ENCODE peak calls at places on chromosomes 12 and 14, in nine cellular contexts. J, N, B, M, Z, I, C, W and X are unnamed samples.

GRCh38 chr12:82299617-82300016 is 58.6 kb downstream of the CCDC59 start:
- DNase-seq in J (no peak), N (no peak), B (no peak), M (no peak), Z (no peak), I (no peak), C (no peak), W (no peak), X (no peak)

GRCh38 chr14:35149239-35149638 is 26.9 kb downstream of the PRORP start:
- DNase-seq in J (no peak), N (no peak), B (no peak), M (no peak), Z (no peak), I (no peak), C (no peak), W (no peak), X (no peak)

GRCh38 chr12:32756476-32757158 is 920 bp upstream of the YARS2 start:
- DNase-seq in J (no peak), N (no peak), B (no peak), M (no peak), Z (no peak), I (no peak), C (no peak), W (no peak), X (no peak)

GRCh38 chr12:76863005-76863670 is 15.7 kb downstream of the CSRP2 start:
- DNase-seq in J (no peak), N (no peak), B (no peak), M (no peak), Z (no peak), I (no peak), C (peak), W (no peak), X (no peak)

GRCh38 chr12:71945883-71946282 is 7.2 kb downstream of the TPH2 start:
- DNase-seq in J (no peak), N (no peak), B (no peak), M (no peak), Z (no peak), I (no peak), C (no peak), W (no peak), X (no peak)

GRCh38 chr12:43861015-43861846 is 25.4 kb downstream of the TMEM117 start:
- DNase-seq in J (no peak), N (no peak), B (no peak), M (no peak), Z (no peak), I (no peak), C (peak), W (no peak), X (no peak)

GRCh38 chr14:76081642-76082041 is 70.1 kb upstream of the GPATCH2L start:
- DNase-seq in J (no peak), N (no peak), B (no peak), M (no peak), Z (no peak), I (no peak), C (no peak), W (no peak), X (no peak)

GRCh38 chr14:77265561-77266335 is 5.3 kb downstream of the NGB start:
- DNase-seq in J (no peak), N (no peak), B (no peak), M (no peak), Z (no peak), I (no peak), C (no peak), W (no peak), X (no peak)

GRCh38 chr12:356276-356988 is 32.7 kb downstream of the KDM5A start:
- DNase-seq in J (no peak), N (no peak), B (no peak), M (no peak), Z (no peak), I (no peak), C (peak), W (no peak), X (peak)

GRCh38 chr12:126874427-126875026 is 1392.4 kb upstream of the TMEM132C start:
- DNase-seq in J (peak), N (peak), B (peak), M (peak), Z (peak), I (peak), C (no peak), W (peak), X (peak)

GRCh38 chr12:6925239-6925542 is 2.6 kb upstream of the ATN1 start:
- DNase-seq in J (no peak), N (no peak), B (no peak), M (no peak), Z (no peak), I (no peak), C (no peak), W (no peak), X (no peak)
- TF ChIP-seq POLR2A in J (no peak), N (no peak), B (no peak), M (no peak), Z (no peak), I (no peak), C (no peak), W (no peak), X (peak)

GRCh38 chr14:68794856-68795601 is 2.2 kb upstream of the ZFP36L1 start:
- DNase-seq in J (no peak), N (peak), B (no peak), M (no peak), Z (no peak), I (peak), C (peak), W (peak), X (no peak)

GRCh38 chr14:68797180-68797670 is 4.4 kb upstream of the ZFP36L1 start:
- DNase-seq in J (no peak), N (peak), B (no peak), M (no peak), Z (no peak), I (no peak), C (no peak), W (no peak), X (no peak)

GRCh38 chr14:68796418-68797101 is 3.7 kb upstream of the ZFP36L1 start:
- DNase-seq in J (no peak), N (peak), B (no peak), M (no peak), Z (no peak), I (no peak), C (no peak), W (no peak), X (no peak)

GRCh38 chr14:68794130-68794855 is 1.4 kb upstream of the ZFP36L1 start:
- DNase-seq in J (peak), N (peak), B (no peak), M (no peak), Z (no peak), I (peak), C (peak), W (peak), X (no peak)

DNA sequence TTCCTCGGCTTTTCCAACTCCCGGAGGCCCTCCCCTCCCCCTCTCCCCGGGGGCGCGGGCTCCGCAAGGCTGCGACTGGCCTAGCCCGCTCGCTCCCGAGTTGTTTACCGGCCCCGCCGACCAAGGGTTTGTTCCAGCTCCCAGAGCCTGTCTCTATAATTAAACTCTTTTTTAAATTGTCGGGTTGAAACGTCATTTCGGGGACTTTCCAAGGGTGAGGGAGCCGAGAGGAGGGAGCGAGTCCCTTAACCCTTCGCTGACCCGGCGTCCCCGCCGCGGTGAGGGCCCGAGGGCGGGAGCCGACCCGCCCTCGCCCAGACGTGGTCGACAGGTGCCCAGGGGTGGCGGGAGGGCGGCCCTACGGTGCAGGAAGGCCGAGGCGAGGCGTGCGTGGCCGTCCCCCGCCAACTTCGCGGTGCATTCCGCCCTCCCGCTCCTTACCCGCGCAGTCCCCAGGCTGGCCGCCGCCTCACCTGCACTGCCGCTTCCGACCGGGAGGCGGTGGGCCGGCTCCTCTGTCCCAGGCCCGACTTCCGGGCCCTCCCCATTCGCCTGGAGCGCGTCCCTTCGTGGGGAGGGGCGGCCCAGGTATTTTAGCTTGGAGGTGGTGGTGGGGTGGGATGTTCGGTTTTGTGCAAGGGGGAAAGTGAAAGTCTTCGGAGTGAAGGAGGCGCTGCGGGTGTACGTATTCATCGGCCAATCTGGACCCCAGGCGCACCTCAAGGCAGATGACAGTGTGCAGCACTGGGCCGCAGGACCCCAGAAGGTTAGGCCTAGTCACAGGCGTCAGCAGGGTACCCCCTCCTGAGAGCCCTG is 2.9 kb upstream of the ZFP36L1 start:
- DNase-seq in J (peak), N (peak), B (no peak), M (no peak), Z (no peak), I (peak), C (peak), W (no peak), X (no peak)
- TF ChIP-seq POLR2A in J (peak), N (peak), B (no peak), M (peak), Z (peak), I (peak), C (peak), W (no peak), X (peak)

GRCh38 chr12:2961705-2962104 is 2.5 kb downstream of the TEAD4 start:
- DNase-seq in J (no peak), N (no peak), B (no peak), M (no peak), Z (no peak), I (no peak), C (no peak), W (no peak), X (no peak)

GRCh38 chr12:2960432-2960956 is 1.3 kb downstream of the TEAD4 start:
- DNase-seq in J (no peak), N (no peak), B (no peak), M (peak), Z (no peak), I (no peak), C (peak), W (no peak), X (peak)

GRCh38 chr12:2960996-2961616 is 1.9 kb downstream of the TEAD4 start:
- DNase-seq in J (no peak), N (no peak), B (no peak), M (no peak), Z (no peak), I (no peak), C (peak), W (no peak), X (no peak)

GRCh38 chr12:2963154-2963759 is 4.1 kb downstream of the TEAD4 start:
- DNase-seq in J (no peak), N (no peak), B (no peak), M (no peak), Z (no peak), I (peak), C (no peak), W (no peak), X (no peak)

DNA sequence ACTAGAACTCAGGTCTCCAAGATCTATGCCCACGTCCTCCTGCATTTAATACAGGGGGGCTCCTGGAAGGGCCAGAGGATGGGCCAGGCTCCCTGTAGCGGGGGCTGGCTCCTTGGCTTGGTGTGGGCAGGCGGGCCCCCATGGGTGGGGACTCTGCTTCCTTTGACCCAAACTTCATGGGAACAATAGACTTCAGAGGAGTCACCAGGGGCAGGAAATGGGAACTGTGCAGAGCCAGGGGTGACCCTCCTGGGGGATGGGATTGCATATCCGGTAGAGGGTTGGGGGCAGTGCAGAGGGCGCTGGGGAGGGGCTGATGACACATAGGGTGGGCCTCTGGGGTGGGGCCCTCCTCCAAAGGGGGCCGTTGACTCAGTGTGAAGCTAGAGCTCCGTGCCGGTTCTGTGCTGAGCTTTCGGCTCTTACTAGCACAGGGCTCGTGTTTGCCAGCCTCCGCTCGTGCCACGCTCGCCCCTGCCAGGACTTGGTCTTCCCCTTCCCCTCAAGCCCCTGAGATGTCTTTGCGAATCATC is 4.6 kb downstream of the TEAD4 start:
- DNase-seq in J (no peak), N (no peak), B (no peak), M (no peak), Z (no peak), I (no peak), C (peak), W (peak), X (no peak)
- TF ChIP-seq POLR2A in J (no peak), N (no peak), B (no peak), M (no peak), Z (no peak), I (no peak), C (no peak), W (no peak), X (no peak)

DNA sequence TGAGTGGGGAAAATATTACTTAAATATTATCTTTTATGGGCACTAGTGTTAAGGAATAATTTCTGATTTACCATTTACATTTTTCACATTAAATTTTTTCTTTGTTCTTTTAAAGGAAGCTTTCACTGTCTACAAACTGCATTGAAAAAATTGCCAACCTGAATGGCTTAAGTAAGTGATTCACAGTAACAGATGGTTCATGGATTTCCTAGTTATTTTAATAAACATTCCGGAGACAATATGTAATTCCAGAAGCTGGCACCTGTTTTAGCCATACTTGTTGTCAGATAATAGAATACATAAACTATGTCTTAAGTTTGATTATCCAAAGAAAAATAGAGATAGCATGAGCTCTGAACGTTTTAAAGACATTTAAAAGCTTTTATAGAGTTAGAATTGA is 17.1 kb downstream of the DNAL1 start:
- DNase-seq in J (no peak), N (no peak), B (no peak), M (no peak), Z (no peak), I (no peak), C (peak), W (no peak), X (no peak)
- TF ChIP-seq POLR2A in J (no peak), N (no peak), B (no peak), M (no peak), Z (no peak), I (no peak), C (no peak), W (no peak), X (no peak)

GRCh38 chr14:58637040-58637390 is 747 bp upstream of the DACT1 start:
- DNase-seq in J (peak), N (peak), B (no peak), M (no peak), Z (no peak), I (peak), C (peak), W (peak), X (no peak)
- TF ChIP-seq POLR2A in J (no peak), N (no peak), B (no peak), M (no peak), Z (no peak), I (no peak), C (no peak), W (no peak), X (no peak)